ENCODE peak calls at places on chromosomes 12 and 14, in nine cellular contexts. S is vagina, V is sigmoid colon, Y is stomach, X is endothelial cell of umbilical vein, K is breast epithelium, A is suprapubic skin, M is HCT116, Z is SK-N-SH. R is an unnamed sample. For H3K4me1, the result is how much of the 10 kb centered on the place peaks cover.

GRCh38 chr12:32755051-32755653 is 545 bp downstream of the YARS2 start:
- DNase-seq in K (peak), X (peak), A (peak), V (peak), M (peak), Z (peak), Y (peak), S (no peak), R (peak)

GRCh38 chr14:87712386-87713113 is 280.4 kb downstream of the GALC start:
- DNase-seq in X (no peak), A (no peak), V (no peak), K (no peak), S (no peak), M (no peak), Y (no peak), Z (no peak), R (no peak)

GRCh38 chr14:99467338-99468075 is 13.2 kb downstream of the SETD3 start:
- DNase-seq in X (peak), Z (no peak), S (no peak), V (no peak), Y (no peak), M (no peak), K (no peak), A (no peak), R (no peak)

GRCh38 chr12:2212971-2213869 is 160.4 kb downstream of the CACNA1C start:
- DNase-seq in K (no peak), S (no peak), M (no peak), Y (no peak), Z (peak), A (no peak), X (no peak), V (peak), R (no peak)

GRCh38 chr12:84619053-84619452 is 293.5 kb downstream of the SLC6A15 start:
- DNase-seq in A (no peak), K (no peak), Y (no peak), Z (no peak), M (no peak), X (no peak), S (no peak), V (no peak), R (no peak)

GRCh38 chr12:52400906-52401305 is 5.2 kb downstream of the KRT82 start:
- DNase-seq in X (no peak), A (no peak), K (no peak), Z (no peak), S (no peak), M (no peak), V (no peak), Y (no peak), R (no peak)

GRCh38 chr12:31589896-31590729 is 823 bp downstream of the DENND5B start:
- DNase-seq in X (peak), K (peak), Z (peak), M (peak), Y (peak), V (peak), A (peak), S (no peak), R (peak)

GRCh38 chr14:57729208-57730187 is 136.4 kb downstream of the SLC35F4 start:
- DNase-seq in A (no peak), V (no peak), Z (no peak), S (no peak), Y (no peak), K (no peak), M (no peak), X (no peak), R (no peak)

GRCh38 chr12:105878964-105879363 is 259.8 kb downstream of the NUAK1 start:
- DNase-seq in A (no peak), Y (no peak), K (no peak), X (peak), V (no peak), S (no peak), M (no peak), Z (no peak), R (no peak)

GRCh38 chr12:8549381-8549780 is 8.7 kb upstream of the CLEC4E start:
- DNase-seq in M (no peak), X (no peak), K (no peak), Y (no peak), S (no peak), A (no peak), Z (no peak), V (no peak), R (no peak)

GRCh38 chr14:100891051-100891450 is 12.5 kb downstream of the RTL1 start:
- DNase-seq in X (no peak), M (no peak), Z (no peak), Y (peak), K (no peak), V (peak), A (peak), S (no peak), R (peak)

GRCh38 chr12:115394498-115395220 is 710.7 kb upstream of the TBX3 start:
- DNase-seq in K (no peak), V (no peak), Y (no peak), X (no peak), Z (no peak), M (no peak), A (no peak), S (no peak), R (no peak)
- H3K27ac ChIP-seq in K (no peak), V (no peak), Y (no peak), X (no peak), Z (no peak), M (no peak), A (no peak), S (no peak), R (no peak)

DNA sequence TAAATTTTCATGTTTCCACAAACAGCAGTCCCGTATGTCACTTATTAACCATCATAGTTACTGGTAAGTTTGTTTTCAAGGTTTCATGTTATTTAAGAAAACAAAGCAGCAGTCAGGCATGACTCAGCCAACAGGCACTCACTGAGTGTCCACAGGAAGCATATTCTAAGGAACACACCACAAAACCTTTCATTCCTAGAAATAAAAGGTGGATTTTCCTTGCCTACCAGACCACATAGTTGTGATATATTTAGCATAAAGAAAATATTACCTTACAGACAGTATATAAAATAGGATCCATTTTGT is 143.3 kb upstream of the AVPR1A start:
- DNase-seq in S (no peak), A (no peak), V (no peak), X (peak), Y (no peak), K (no peak), M (peak), Z (no peak), R (no peak)
- H3K4me1 ChIP-seq in S (under half), A (under half), V (under half), X (under half), Y (under half), K (under half), M (under half), Z (under half), R (under half)

GRCh38 chr14:75301666-75302325 is 23.2 kb downstream of the FOS start:
- DNase-seq in S (no peak), X (peak), M (no peak), V (peak), Y (no peak), K (no peak), A (peak), Z (no peak), R (peak)

GRCh38 chr14:75306917-75307699 is 28.5 kb downstream of the FOS start:
- DNase-seq in S (no peak), A (no peak), M (peak), Y (no peak), X (no peak), Z (peak), K (no peak), V (no peak), R (no peak)

GRCh38 chr14:75299576-75299975 is 20.9 kb downstream of the FOS start:
- DNase-seq in V (no peak), Y (no peak), S (no peak), X (no peak), Z (no peak), A (no peak), K (no peak), M (no peak), R (no peak)

GRCh38 chr14:75299064-75299463 is 20.4 kb downstream of the FOS start:
- DNase-seq in V (peak), Y (no peak), K (peak), S (no peak), X (no peak), M (no peak), A (peak), Z (no peak), R (peak)

DNA sequence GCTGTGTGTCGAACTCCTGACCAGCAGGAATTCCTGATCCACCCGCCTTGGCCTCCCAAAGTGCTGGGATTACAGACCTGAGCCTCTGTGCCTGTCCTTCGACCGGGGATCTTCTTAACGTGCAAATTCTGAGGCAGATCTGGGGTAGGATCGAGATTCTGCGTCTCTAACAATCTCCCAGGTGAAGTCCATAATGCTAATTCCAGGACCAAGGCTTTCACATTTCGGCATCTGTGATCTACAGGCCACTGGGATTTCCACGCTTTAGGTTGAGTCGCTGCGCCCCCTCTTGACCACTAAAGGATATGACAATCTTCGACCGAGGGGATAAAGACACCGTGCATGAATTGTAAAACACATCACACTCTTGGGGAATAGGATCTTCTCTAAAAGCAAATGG is 24.8 kb downstream of the FOS start:
- DNase-seq in X (peak), S (no peak), K (peak), Y (peak), Z (peak), V (peak), M (peak), A (peak), R (peak)
- TF ChIP-seq POLR2AphosphoS5 in X (no peak), S (no peak), K (no peak), Y (peak), Z (no peak), V (no peak), M (no peak), A (no peak), R (no peak)

GRCh38 chr14:21263284-21264024 is 5.8 kb downstream of the HNRNPC start:
- DNase-seq in Y (no peak), Z (no peak), M (no peak), K (no peak), S (no peak), V (no peak), A (no peak), X (no peak), R (no peak)
- H3K27ac ChIP-seq in Y (no peak), Z (no peak), M (no peak), K (peak), S (no peak), V (peak), A (peak), X (no peak), R (peak)

DNA sequence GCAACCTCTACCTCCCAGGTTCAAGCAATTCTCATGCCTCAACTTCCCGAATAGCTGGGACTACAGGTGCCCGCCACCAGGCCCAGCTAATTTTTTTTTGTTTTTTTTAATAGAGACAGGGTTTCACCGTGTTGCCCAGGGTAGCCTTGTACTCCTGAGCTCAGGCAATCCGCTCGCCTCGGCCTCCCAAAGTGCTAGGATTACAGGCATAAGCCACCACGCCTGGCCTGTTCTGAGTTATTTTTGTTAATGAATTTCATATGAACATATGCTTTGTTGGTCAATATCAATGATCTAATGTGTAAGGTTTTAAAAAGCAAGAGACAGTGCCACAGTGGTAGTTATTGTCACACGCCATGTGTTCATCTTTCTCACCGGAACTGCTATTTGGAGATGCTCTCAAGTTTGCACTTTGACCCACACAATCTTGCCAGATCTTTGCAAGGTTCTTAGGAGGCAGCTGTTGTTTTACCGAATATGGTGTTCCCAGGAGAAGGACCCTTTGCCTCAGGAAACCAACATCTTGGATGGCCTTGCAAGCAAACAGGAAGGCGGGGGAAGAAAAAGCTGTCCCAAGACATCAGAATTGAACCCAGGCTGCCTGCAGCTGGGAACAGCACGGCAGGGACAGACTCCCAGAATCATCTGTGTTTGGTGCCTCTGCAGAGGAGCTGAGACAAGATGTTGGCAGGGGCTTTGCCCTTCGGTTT is 30.0 kb downstream of the GALNT16 start:
- DNase-seq in K (no peak), S (peak), Z (no peak), V (no peak), A (peak), X (no peak), Y (no peak), M (no peak), R (no peak)
- H3K4me1 ChIP-seq in K (under half), S (under half), Z (under half), V (under half), A (under half), X (under half), Y (under half), M (under half), R (under half)

GRCh38 chr14:68546839-68547238 is 246.0 kb downstream of the ZFP36L1 start:
- DNase-seq in V (no peak), K (no peak), A (no peak), Y (no peak), M (no peak), S (no peak), Z (no peak), X (no peak), R (no peak)

GRCh38 chr14:68541128-68541896 is 251.6 kb downstream of the ZFP36L1 start:
- DNase-seq in X (no peak), Y (no peak), K (no peak), M (no peak), A (peak), Z (no peak), V (no peak), S (no peak), R (no peak)

GRCh38 chr14:68542346-68542745 is 250.5 kb downstream of the ZFP36L1 start:
- DNase-seq in X (no peak), M (no peak), A (peak), K (no peak), V (no peak), Z (no peak), Y (no peak), S (no peak), R (no peak)

GRCh38 chr14:68543516-68543915 is 249.4 kb downstream of the ZFP36L1 start:
- DNase-seq in S (no peak), Z (no peak), X (no peak), Y (no peak), K (no peak), V (no peak), A (peak), M (no peak), R (no peak)

DNA sequence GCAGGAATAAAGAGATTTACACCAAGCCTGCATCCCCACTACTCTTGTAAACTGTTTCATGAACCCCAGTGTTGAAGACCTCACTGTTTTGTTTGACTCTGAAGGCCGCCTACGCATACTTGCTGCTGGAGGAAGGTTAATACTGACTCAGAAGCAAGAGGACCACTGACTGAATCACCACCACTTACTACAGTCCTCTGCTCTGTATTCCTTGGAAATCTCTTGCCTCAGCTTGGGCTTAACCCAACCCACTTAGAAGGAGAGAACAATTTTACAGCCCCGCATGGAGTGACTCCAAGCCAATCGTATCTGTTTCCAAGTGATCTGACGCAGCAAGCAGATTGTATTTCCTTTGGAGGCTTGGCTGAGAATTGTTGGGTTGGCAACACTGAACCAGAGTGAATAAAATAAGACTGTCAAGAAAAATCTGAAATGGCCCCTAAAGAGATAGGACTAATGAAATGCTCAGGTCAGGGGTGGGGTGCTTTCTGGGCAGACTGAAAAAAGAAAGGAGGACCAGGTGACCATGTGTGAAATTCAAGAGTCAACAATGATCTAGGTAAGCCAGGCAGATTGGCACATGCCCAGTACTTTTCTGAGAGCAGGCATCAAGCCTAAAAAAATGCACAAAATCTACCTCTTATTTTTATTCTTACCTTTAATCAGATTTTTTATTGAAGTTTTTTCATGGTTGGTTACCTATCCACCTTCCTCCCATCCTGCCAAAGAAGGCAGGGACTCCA is 248.5 kb downstream of the ZFP36L1 start:
- DNase-seq in V (peak), S (no peak), Z (no peak), M (no peak), A (peak), Y (peak), X (peak), K (peak), R (peak)
- TF ChIP-seq POLR2AphosphoS5 in V (peak), S (peak), Z (no peak), M (peak), A (peak), Y (peak), X (no peak), K (peak), R (peak)

GRCh38 chr14:61466249-61466904 is 145.0 kb downstream of the PRKCH start:
- DNase-seq in Y (no peak), Z (no peak), V (peak), X (peak), M (no peak), S (no peak), A (no peak), K (no peak), R (peak)
- H3K27ac ChIP-seq in Y (peak), Z (peak), V (no peak), X (peak), M (no peak), S (peak), A (no peak), K (no peak), R (no peak)

DNA sequence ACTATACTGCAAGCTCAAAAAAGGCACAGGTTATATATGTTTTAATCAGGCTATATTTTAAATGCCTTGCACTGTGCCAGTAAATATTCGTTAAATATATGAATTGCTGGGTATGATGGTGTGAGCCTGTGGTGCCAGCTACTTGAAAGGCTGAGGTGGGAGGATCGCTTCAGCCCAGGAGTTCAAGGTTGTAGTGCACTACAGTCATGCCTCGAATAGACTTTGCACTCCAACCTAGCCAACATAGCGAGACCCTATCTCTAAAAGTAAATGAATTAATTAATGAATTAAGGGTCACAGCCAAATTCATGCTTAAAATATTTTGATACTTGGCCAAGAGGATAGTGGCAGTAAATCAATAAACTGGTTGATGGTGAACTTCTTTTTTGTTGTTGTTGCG is 22.2 kb upstream of the MDM2 start:
- DNase-seq in Z (no peak), M (no peak), Y (no peak), V (no peak), S (no peak), A (no peak), K (no peak), X (no peak), R (no peak)
- H3K4me1 ChIP-seq in Z (under half), M (under half), Y (under half), V (under half), S (under half), A (under half), K (under half), X (under half), R (under half)